ENCODE peak calls at places on chromosome 1, in four cellular contexts. T, Q, E and Z are unnamed samples.

GRCh38 chr1:233614743-233615521 is 1.0 kb downstream of the KCNK1 start:
- DNase-seq in Q (no peak), E (no peak), T (no peak), Z (no peak)

GRCh38 chr1:172277277-172277676 is 143.2 kb upstream of the C1orf105 start:
- DNase-seq in T (no peak), Q (no peak), E (no peak), Z (no peak)

GRCh38 chr1:63000508-63000907 is 216.6 kb downstream of the ATG4C start:
- DNase-seq in E (no peak), Q (no peak), T (no peak), Z (no peak)

GRCh38 chr1:99457381-99458165 is 188.3 kb upstream of the PALMD start:
- DNase-seq in Q (no peak), T (no peak), E (no peak), Z (no peak)

GRCh38 chr1:2248127-2248826 is 20.2 kb downstream of the SKI start:
- DNase-seq in Q (peak; percentile 65), E (no peak), T (no peak), Z (peak; percentile 90)

GRCh38 chr1:202852163-202852904 is 36.6 kb downstream of the RABIF start:
- DNase-seq in Q (peak; percentile 39), T (peak; percentile 84), E (no peak), Z (peak; percentile 70)

GRCh38 chr1:234265861-234266260 is 107.4 kb upstream of the COA6 start:
- DNase-seq in E (no peak), Q (peak; percentile 13), T (no peak), Z (no peak)

GRCh38 chr1:110555807-110556470 is 37.0 kb upstream of the KCNA10 start:
- DNase-seq in Q (no peak), E (no peak), T (no peak), Z (no peak)

GRCh38 chr1:43653339-43653738 is 3.4 kb downstream of the KDM4A start:
- DNase-seq in E (peak; percentile 16), Q (no peak), T (peak; percentile 25), Z (peak; percentile 60)

GRCh38 chr1:6262570-6263420 is 1.9 kb upstream of the GPR153 start:
- DNase-seq in T (no peak), E (no peak), Q (no peak), Z (no peak)
- TF ChIP-seq SP1 in T (no peak), E (no peak), Q (no peak), Z (no peak)

DNA sequence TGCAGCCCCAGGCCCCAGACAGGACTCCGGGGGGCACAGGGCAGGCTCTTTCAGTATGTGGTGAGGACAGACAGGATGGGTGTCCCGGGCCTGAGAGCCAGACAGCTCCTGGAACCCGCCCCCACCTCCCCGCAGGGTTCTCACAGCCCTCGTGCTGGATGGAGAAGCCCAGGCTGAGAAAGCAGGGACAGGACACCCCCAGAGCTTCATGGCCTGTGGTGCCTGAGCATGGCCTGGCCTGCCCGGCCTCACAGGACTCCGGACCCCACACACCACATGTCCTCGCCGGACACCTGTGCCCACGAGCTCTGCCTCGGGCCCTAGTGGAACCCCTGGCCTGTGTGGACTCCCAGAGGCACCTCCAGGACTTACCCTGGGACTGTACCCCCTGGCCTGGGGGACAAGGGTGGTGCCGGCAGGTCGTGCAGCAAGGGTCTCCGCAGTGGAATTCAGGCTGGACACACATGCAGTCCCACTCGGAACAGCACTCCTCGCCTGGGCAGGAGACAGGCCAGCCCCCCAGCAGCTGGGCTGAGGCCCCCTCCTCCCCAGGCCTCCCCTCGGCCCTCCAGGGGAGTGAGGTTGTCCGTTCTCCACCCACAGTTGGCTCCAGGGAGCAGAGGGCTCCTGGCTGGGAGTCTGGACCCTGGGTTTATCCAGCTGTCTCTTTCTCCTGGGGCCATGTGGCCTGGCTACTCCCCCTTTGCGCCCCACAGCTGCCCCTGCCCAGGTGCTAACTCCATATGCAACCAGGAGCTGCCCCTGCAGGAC is 1.2 kb downstream of the TNFRSF18 start:
- DNase-seq in E (no peak), Q (no peak), T (no peak), Z (no peak)
- TF ChIP-seq USF2 in E (no peak), Q (no peak), T (no peak), Z (no peak)

GRCh38 chr1:31007462-31007991 is 58.0 kb downstream of the PUM1 start:
- DNase-seq in E (no peak), Q (no peak), T (no peak), Z (no peak)
- TF ChIP-seq YY1 in E (no peak), Q (no peak), T (no peak), Z (no peak)

GRCh38 chr1:12208764-12209494 is 20.9 kb upstream of the VPS13D start:
- DNase-seq in Q (peak; percentile 56), T (peak; percentile 85), E (no peak), Z (peak; percentile 99)
- TF ChIP-seq SP1 in Q (no peak), T (no peak), E (no peak), Z (no peak)

GRCh38 chr1:183514235-183514634 is 41.9 kb downstream of the SMG7 start:
- DNase-seq in E (no peak), Q (no peak), T (no peak), Z (no peak)
- TF ChIP-seq USF2 in E (no peak), Q (no peak), T (no peak), Z (no peak)

GRCh38 chr1:185733818-185734709 is at the start of gene HMCN1:
- DNase-seq in Q (peak; percentile 4), E (no peak), T (peak; percentile 48), Z (peak; percentile 84)
- TF ChIP-seq YY1 in Q (no peak), E (no peak), T (no peak), Z (no peak)

GRCh38 chr1:17886838-17887441 is 131.8 kb downstream of the ACTL8 start:
- DNase-seq in Q (no peak), T (no peak), E (no peak), Z (no peak)

GRCh38 chr1:17883662-17884395 is 128.7 kb downstream of the ACTL8 start:
- DNase-seq in T (no peak), E (no peak), Q (no peak), Z (no peak)

GRCh38 chr1:17885663-17886062 is 130.5 kb downstream of the ACTL8 start:
- DNase-seq in T (no peak), Q (no peak), E (no peak), Z (no peak)

GRCh38 chr1:17887646-17888395 is 132.7 kb downstream of the ACTL8 start:
- DNase-seq in T (no peak), Q (no peak), E (no peak), Z (no peak)

GRCh38 chr1:17886361-17886760 is 131.2 kb downstream of the ACTL8 start:
- DNase-seq in Q (no peak), T (no peak), E (no peak), Z (no peak)
- TF ChIP-seq SP1 in Q (no peak), T (no peak), E (no peak), Z (no peak)

GRCh38 chr1:117821782-117822447 is 107.5 kb downstream of the GDAP2 start:
- DNase-seq in Q (peak; percentile 87), E (no peak), T (peak; percentile 28), Z (no peak)

GRCh38 chr1:117820096-117820495 is 109.3 kb downstream of the GDAP2 start:
- DNase-seq in T (no peak), E (no peak), Q (no peak), Z (no peak)

GRCh38 chr1:117819301-117819700 is 110.1 kb downstream of the GDAP2 start:
- DNase-seq in E (no peak), Q (no peak), T (no peak), Z (no peak)

GRCh38 chr1:117820694-117821381 is 108.6 kb downstream of the GDAP2 start:
- DNase-seq in Q (no peak), T (no peak), E (no peak), Z (no peak)

GRCh38 chr1:117821382-117821755 is 108.1 kb downstream of the GDAP2 start:
- DNase-seq in T (no peak), Q (no peak), E (no peak), Z (no peak)
- TF ChIP-seq USF2 in T (no peak), Q (no peak), E (no peak), Z (no peak)